ENCODE peak calls at places on chromosomes 1 and 21, in nine cellular contexts. P is prostate gland, K is GM23338, I is esophagus muscularis mucosa, S is spleen, F is stomach, W is HepG2, R is transverse colon, C is Panc1. X is an unnamed sample.

GRCh38 chr1:231969078-231969477 is 342.5 kb downstream of the DISC1 start:
- DNase-seq in P (no peak), K (no peak), I (no peak), S (no peak), F (no peak), W (no peak), R (no peak), C (no peak), X (no peak)

GRCh38 chr1:166915941-166916340 is 39.9 kb upstream of the TADA1 start:
- DNase-seq in P (no peak), K (no peak), I (no peak), S (no peak), F (no peak), W (no peak), R (no peak), C (no peak), X (no peak)

GRCh38 chr1:212473729-212474128 is 41.0 kb downstream of the NENF start:
- DNase-seq in P (no peak), K (no peak), I (no peak), S (no peak), F (no peak), W (no peak), R (no peak), C (no peak), X (no peak)

GRCh38 chr1:24459551-24460266 is 42.9 kb upstream of the RCAN3 start:
- DNase-seq in P (no peak), K (no peak), I (no peak), S (no peak), F (no peak), W (no peak), R (no peak), C (no peak), X (no peak)

GRCh38 chr1:59689741-59690140 is 125.0 kb upstream of the HOOK1 start:
- DNase-seq in P (no peak), K (no peak), I (no peak), S (no peak), F (no peak), W (no peak), R (no peak), C (no peak), X (no peak)

GRCh38 chr1:15949453-15950245 is 26.3 kb downstream of the ZBTB17 start:
- DNase-seq in P (peak; percentile 72), K (peak; percentile 69), I (peak; percentile 98), S (peak; percentile 94), F (peak; percentile 77), W (peak; percentile 37), R (peak; percentile 88), C (no peak), X (peak; percentile 92)

GRCh38 chr21:44051462-44051941 is 39.4 kb downstream of the TRAPPC10 start:
- DNase-seq in P (no peak), K (no peak), I (no peak), S (peak; percentile 86), F (no peak), W (no peak), R (no peak), C (no peak), X (no peak)

GRCh38 chr1:192879416-192879815 is 70.6 kb downstream of the RGS2 start:
- DNase-seq in P (no peak), K (no peak), I (no peak), S (no peak), F (no peak), W (peak; percentile 1), R (no peak), C (no peak), X (no peak)

GRCh38 chr21:35095859-35096291 is 46.8 kb upstream of the RUNX1 start:
- DNase-seq in P (no peak), K (no peak), I (no peak), S (no peak), F (no peak), W (no peak), R (no peak), C (no peak), X (no peak)

GRCh38 chr21:38351176-38351959 is 94.6 kb downstream of the KCNJ15 start:
- DNase-seq in P (no peak), K (no peak), I (no peak), S (no peak), F (no peak), W (no peak), R (no peak), C (no peak), X (no peak)

GRCh38 chr1:37755290-37755689 is 9.6 kb downstream of the EPHA10 start:
- DNase-seq in P (no peak), K (no peak), I (no peak), S (no peak), F (no peak), W (no peak), R (no peak), C (no peak), X (no peak)

GRCh38 chr21:38134084-38134873 is 122.5 kb upstream of the KCNJ15 start:
- DNase-seq in P (no peak), K (no peak), I (no peak), S (no peak), F (no peak), W (no peak), R (no peak), C (no peak), X (no peak)

GRCh38 chr1:234970371-234970730 is 158.3 kb downstream of the TOMM20 start:
- DNase-seq in P (no peak), K (no peak), I (no peak), S (no peak), F (no peak), W (no peak), R (no peak), C (no peak), X (peak; percentile 27)

GRCh38 chr1:61121631-61122030 is 39.3 kb downstream of the NFIA start:
- DNase-seq in P (no peak), K (no peak), I (no peak), S (no peak), F (no peak), W (no peak), R (no peak), C (no peak), X (no peak)
- H3K4me1 ChIP-seq in P (peaks cover 49% of the 10 kb centered on the region), K (peaks cover 4% of the 10 kb centered on the region), I (peaks cover 93% of the 10 kb centered on the region), S (peaks cover 57% of the 10 kb centered on the region), F (peaks cover 32% of the 10 kb centered on the region), W (peaks cover 82% of the 10 kb centered on the region), R (peaks cover 10% of the 10 kb centered on the region), C (peaks cover 11% of the 10 kb centered on the region), X (no peaks in the 10 kb centered on the region)

GRCh38 chr1:149896589-149896988 is 2.8 kb upstream of the BOLA1 start:
- DNase-seq in P (no peak), K (no peak), I (no peak), S (no peak), F (no peak), W (no peak), R (no peak), C (no peak), X (no peak)

GRCh38 chr1:149903836-149904491 is 4.6 kb downstream of the BOLA1 start:
- DNase-seq in P (no peak), K (peak; percentile 50), I (no peak), S (peak; percentile 53), F (no peak), W (no peak), R (no peak), C (no peak), X (no peak)

GRCh38 chr1:149899460-149900284 is at the start of gene BOLA1:
- DNase-seq in P (peak; percentile 95), K (peak; percentile 99), I (peak; percentile 97), S (peak; percentile 98), F (peak; percentile 93), W (peak; percentile 78), R (peak; percentile 94), C (peak; percentile 59), X (peak; percentile 92)
- TF ChIP-seq POLR2AphosphoS5 in P (peak; percentile 99), K (peak; percentile 84), I (peak; percentile 98), S (peak; percentile 97), F (peak; percentile 96), W (peak; percentile 79), R (peak; percentile 95), C (peak; percentile 85), X (peak; percentile 76)

DNA sequence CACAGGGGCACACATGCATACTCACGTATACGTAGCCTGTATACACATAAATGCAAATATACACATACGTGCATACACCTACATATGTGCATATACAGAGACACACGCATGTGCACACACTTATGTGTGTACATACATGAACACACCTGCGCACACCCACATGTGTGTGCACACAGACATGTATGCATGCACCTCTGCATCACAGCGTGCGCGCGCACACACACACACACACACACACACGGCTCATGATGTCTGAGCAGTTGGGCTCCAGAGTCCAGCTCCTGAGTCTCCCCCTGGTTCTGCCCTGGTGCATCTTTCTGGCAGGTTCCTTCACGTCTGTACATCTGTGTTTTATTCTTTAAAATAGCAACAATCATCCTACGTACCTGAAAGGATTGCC is 600.5 kb downstream of the NPHP4 start:
- DNase-seq in P (no peak), K (no peak), I (no peak), S (no peak), F (no peak), W (no peak), R (no peak), C (no peak), X (no peak)
- H3K4me1 ChIP-seq in P (no peaks in the 10 kb centered on the region), K (no peaks in the 10 kb centered on the region), I (no peaks in the 10 kb centered on the region), S (no peaks in the 10 kb centered on the region), F (no peaks in the 10 kb centered on the region), W (no peaks in the 10 kb centered on the region), R (no peaks in the 10 kb centered on the region), C (no peaks in the 10 kb centered on the region), X (no peaks in the 10 kb centered on the region)

GRCh38 chr1:94550800-94551241 is 9.3 kb upstream of the F3 start:
- DNase-seq in P (no peak), K (no peak), I (no peak), S (no peak), F (peak; percentile 36), W (no peak), R (no peak), C (no peak), X (no peak)
- TF ChIP-seq POLR2AphosphoS5 in P (peak; percentile 83), K (no peak), I (no peak), S (no peak), F (peak; percentile 78), W (no peak), R (no peak), C (no peak), X (no peak)

DNA sequence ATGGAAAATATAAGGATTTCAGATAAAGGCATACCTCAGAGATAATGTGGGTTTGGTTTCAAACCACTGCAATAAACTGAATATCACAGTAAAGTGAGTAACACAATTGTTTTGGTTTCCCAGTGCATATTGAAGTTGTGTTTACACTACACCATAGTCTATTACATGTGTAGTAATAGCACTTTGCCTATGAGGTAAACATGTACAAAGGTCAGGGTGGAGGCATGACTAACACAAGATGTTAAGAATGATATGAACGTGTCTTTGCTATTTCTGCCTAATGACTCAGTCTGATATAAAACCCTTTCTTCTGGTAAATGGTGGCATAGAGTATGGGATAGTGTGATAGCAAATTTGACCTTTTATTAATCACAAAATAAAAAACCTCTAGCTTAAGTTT is 621.5 kb upstream of the ADGRL2 start:
- DNase-seq in P (no peak), K (no peak), I (no peak), S (no peak), F (no peak), W (no peak), R (no peak), C (no peak), X (peak; percentile 90)
- H3K4me1 ChIP-seq in P (no peaks in the 10 kb centered on the region), K (no peaks in the 10 kb centered on the region), I (no peaks in the 10 kb centered on the region), S (no peaks in the 10 kb centered on the region), F (no peaks in the 10 kb centered on the region), W (no peaks in the 10 kb centered on the region), R (no peaks in the 10 kb centered on the region), C (no peaks in the 10 kb centered on the region), X (peaks cover 6% of the 10 kb centered on the region)

X was measured in endothelial cell of umbilical vein.